ENCODE peak calls at places on chromosomes 6 and 20, in five cellular contexts. One of them, this sample, is unnamed.

GRCh38 chr20:8076505-8077498 is 55.3 kb upstream of the PLCB1 start:
- DNase-seq in CD8-positive, alpha-beta memory T cell: no peak
- DNase-seq in upper lobe of left lung: no peak
- DNase-seq in LHCN-M2: no peak
- DNase-seq in cerebellum: no peak
- DNase-seq in this sample: no peak

GRCh38 chr6:35777356-35778102 is 1.1 kb downstream of the CLPSL2 start:
- DNase-seq in upper lobe of left lung: no peak
- DNase-seq in cerebellum: no peak
- DNase-seq in LHCN-M2: no peak
- DNase-seq in CD8-positive, alpha-beta memory T cell: no peak
- DNase-seq in this sample: no peak

GRCh38 chr6:72245565-72245964 is 359.2 kb downstream of the RIMS1 start:
- DNase-seq in CD8-positive, alpha-beta memory T cell: no peak
- DNase-seq in LHCN-M2: peak; percentile 4
- DNase-seq in cerebellum: no peak
- DNase-seq in upper lobe of left lung: no peak
- DNase-seq in this sample: no peak

GRCh38 chr6:28357036-28357435 is 7.3 kb downstream of the ZKSCAN3 start:
- DNase-seq in cerebellum: no peak
- DNase-seq in upper lobe of left lung: no peak
- DNase-seq in CD8-positive, alpha-beta memory T cell: no peak
- DNase-seq in LHCN-M2: no peak
- DNase-seq in this sample: no peak

GRCh38 chr20:45444050-45444449 is 25.5 kb upstream of the WFDC2 start:
- DNase-seq in upper lobe of left lung: no peak
- DNase-seq in CD8-positive, alpha-beta memory T cell: no peak
- DNase-seq in cerebellum: no peak
- DNase-seq in LHCN-M2: no peak
- DNase-seq in this sample: no peak

GRCh38 chr6:3850451-3851203 is 1.5 kb downstream of the FAM50B start:
- DNase-seq in upper lobe of left lung: no peak
- DNase-seq in LHCN-M2: no peak
- DNase-seq in cerebellum: no peak
- DNase-seq in CD8-positive, alpha-beta memory T cell: peak; percentile 2
- DNase-seq in this sample: no peak

GRCh38 chr6:133894795-133895401 is 6.0 kb downstream of the TCF21 start:
- DNase-seq in upper lobe of left lung: no peak
- DNase-seq in cerebellum: no peak
- DNase-seq in CD8-positive, alpha-beta memory T cell: no peak
- DNase-seq in LHCN-M2: peak; percentile 28
- DNase-seq in this sample: no peak

GRCh38 chr6:167559675-167560479 is 235.0 kb downstream of the TTLL2 start:
- DNase-seq in CD8-positive, alpha-beta memory T cell: no peak
- DNase-seq in LHCN-M2: no peak
- DNase-seq in upper lobe of left lung: no peak
- DNase-seq in cerebellum: no peak
- DNase-seq in this sample: no peak

GRCh38 chr6:100514603-100515002 is 49.9 kb upstream of the SIM1 start:
- DNase-seq in CD8-positive, alpha-beta memory T cell: no peak
- DNase-seq in LHCN-M2: no peak
- DNase-seq in cerebellum: no peak
- DNase-seq in upper lobe of left lung: no peak
- DNase-seq in this sample: no peak

GRCh38 chr6:87788141-87788540 is 86.1 kb upstream of the AKIRIN2 start:
- DNase-seq in LHCN-M2: no peak
- DNase-seq in cerebellum: no peak
- DNase-seq in upper lobe of left lung: no peak
- DNase-seq in CD8-positive, alpha-beta memory T cell: no peak
- DNase-seq in this sample: no peak

GRCh38 chr20:34390769-34391447 is 27.8 kb downstream of the ITCH start:
- DNase-seq in CD8-positive, alpha-beta memory T cell: no peak
- DNase-seq in cerebellum: no peak
- DNase-seq in LHCN-M2: peak; percentile 92
- DNase-seq in upper lobe of left lung: peak; percentile 53
- DNase-seq in this sample: no peak

GRCh38 chr6:21402368-21402767 is 191.2 kb upstream of the SOX4 start:
- DNase-seq in CD8-positive, alpha-beta memory T cell: no peak
- DNase-seq in cerebellum: no peak
- DNase-seq in LHCN-M2: no peak
- DNase-seq in upper lobe of left lung: no peak
- DNase-seq in this sample: no peak

GRCh38 chr6:19180348-19181073 is 656.7 kb upstream of the ID4 start:
- DNase-seq in upper lobe of left lung: peak; percentile 21
- DNase-seq in cerebellum: no peak
- DNase-seq in LHCN-M2: no peak
- DNase-seq in CD8-positive, alpha-beta memory T cell: no peak
- DNase-seq in this sample: no peak

GRCh38 chr6:32830936-32831335 is 7.6 kb downstream of the TAP2 start:
- DNase-seq in upper lobe of left lung: no peak
- DNase-seq in cerebellum: no peak
- DNase-seq in CD8-positive, alpha-beta memory T cell: no peak
- DNase-seq in LHCN-M2: no peak
- DNase-seq in this sample: no peak

GRCh38 chr6:151384151-151384550 is 7.2 kb downstream of the ZBTB2 start:
- DNase-seq in LHCN-M2: no peak
- DNase-seq in CD8-positive, alpha-beta memory T cell: no peak
- DNase-seq in upper lobe of left lung: no peak
- DNase-seq in cerebellum: no peak
- DNase-seq in this sample: no peak

GRCh38 chr20:49593441-49594142 is 25.7 kb upstream of the PTGIS start:
- DNase-seq in LHCN-M2: no peak
- DNase-seq in cerebellum: no peak
- DNase-seq in upper lobe of left lung: no peak
- DNase-seq in CD8-positive, alpha-beta memory T cell: no peak
- DNase-seq in this sample: no peak

GRCh38 chr6:148934534-148934933 is 187.7 kb downstream of the UST start:
- DNase-seq in upper lobe of left lung: peak; percentile 65
- DNase-seq in LHCN-M2: peak; percentile 53
- DNase-seq in cerebellum: peak; percentile 13
- DNase-seq in CD8-positive, alpha-beta memory T cell: no peak
- DNase-seq in this sample: no peak

GRCh38 chr6:41027799-41028617 is 11.0 kb downstream of the UNC5CL start:
- DNase-seq in upper lobe of left lung: peak; percentile 89
- DNase-seq in LHCN-M2: peak; percentile 61
- DNase-seq in CD8-positive, alpha-beta memory T cell: peak; percentile 61
- DNase-seq in cerebellum: peak; percentile 82
- DNase-seq in this sample: peak; percentile 93

GRCh38 chr6:111837641-111838500 is 35.4 kb downstream of the FYN start:
- DNase-seq in LHCN-M2: no peak
- DNase-seq in cerebellum: no peak
- DNase-seq in upper lobe of left lung: no peak
- DNase-seq in CD8-positive, alpha-beta memory T cell: no peak
- DNase-seq in this sample: no peak

GRCh38 chr6:84568971-84569370 is 195.4 kb downstream of the TBX18 start:
- DNase-seq in cerebellum: no peak
- DNase-seq in LHCN-M2: peak; percentile 62
- DNase-seq in CD8-positive, alpha-beta memory T cell: no peak
- DNase-seq in upper lobe of left lung: no peak
- DNase-seq in this sample: no peak

GRCh38 chr6:149931501-149931900 is 8.6 kb upstream of the RAET1G start:
- DNase-seq in upper lobe of left lung: no peak
- DNase-seq in cerebellum: no peak
- DNase-seq in CD8-positive, alpha-beta memory T cell: no peak
- DNase-seq in LHCN-M2: no peak
- DNase-seq in this sample: no peak

GRCh38 chr20:63686492-63687321 is 9.7 kb upstream of the TNFRSF6B start:
- DNase-seq in CD8-positive, alpha-beta memory T cell: no peak
- DNase-seq in upper lobe of left lung: peak; percentile 80
- DNase-seq in cerebellum: no peak
- DNase-seq in LHCN-M2: peak; percentile 92
- DNase-seq in this sample: no peak

GRCh38 chr6:139912735-139913400 is 538.4 kb upstream of the CITED2 start:
- DNase-seq in CD8-positive, alpha-beta memory T cell: no peak
- DNase-seq in cerebellum: no peak
- DNase-seq in upper lobe of left lung: no peak
- DNase-seq in LHCN-M2: no peak
- DNase-seq in this sample: no peak

GRCh38 chr6:45075246-45075645 is 252.9 kb upstream of the RUNX2 start:
- DNase-seq in LHCN-M2: peak; percentile 96
- DNase-seq in CD8-positive, alpha-beta memory T cell: no peak
- DNase-seq in cerebellum: no peak
- DNase-seq in upper lobe of left lung: no peak
- DNase-seq in this sample: no peak

GRCh38 chr6:136249336-136249735 is 775 bp downstream of the MTFR2 start:
- DNase-seq in CD8-positive, alpha-beta memory T cell: no peak
- DNase-seq in upper lobe of left lung: no peak
- DNase-seq in LHCN-M2: peak; percentile 27
- DNase-seq in cerebellum: no peak
- DNase-seq in this sample: no peak

GRCh38 chr20:658731-659291 is 5.8 kb upstream of the SRXN1 start:
- DNase-seq in cerebellum: no peak
- DNase-seq in LHCN-M2: no peak
- DNase-seq in CD8-positive, alpha-beta memory T cell: no peak
- DNase-seq in upper lobe of left lung: no peak
- DNase-seq in this sample: no peak

GRCh38 chr6:153616506-153616905 is 422.5 kb upstream of the OPRM1 start:
- DNase-seq in LHCN-M2: no peak
- DNase-seq in CD8-positive, alpha-beta memory T cell: no peak
- DNase-seq in upper lobe of left lung: no peak
- DNase-seq in cerebellum: no peak
- DNase-seq in this sample: no peak

GRCh38 chr6:15905488-15906392 is 223.1 kb upstream of the MYLIP start:
- DNase-seq in upper lobe of left lung: no peak
- DNase-seq in LHCN-M2: no peak
- DNase-seq in cerebellum: no peak
- DNase-seq in CD8-positive, alpha-beta memory T cell: no peak
- DNase-seq in this sample: no peak

GRCh38 chr6:31010393-31011060 is at the start of gene MUC22:
- DNase-seq in LHCN-M2: peak; percentile 22
- DNase-seq in upper lobe of left lung: no peak
- DNase-seq in CD8-positive, alpha-beta memory T cell: no peak
- DNase-seq in cerebellum: no peak
- DNase-seq in this sample: no peak

GRCh38 chr6:73134588-73134987 is 90.7 kb downstream of the KHDC1L start:
- DNase-seq in CD8-positive, alpha-beta memory T cell: no peak
- DNase-seq in cerebellum: no peak
- DNase-seq in LHCN-M2: peak; percentile 34
- DNase-seq in upper lobe of left lung: peak; percentile 31
- DNase-seq in this sample: peak; percentile 83

GRCh38 chr6:13454286-13455221 is 32.8 kb downstream of the GFOD1 start:
- DNase-seq in CD8-positive, alpha-beta memory T cell: peak; percentile 65
- DNase-seq in LHCN-M2: peak; percentile 70
- DNase-seq in cerebellum: no peak
- DNase-seq in upper lobe of left lung: peak; percentile 65
- DNase-seq in this sample: no peak

GRCh38 chr6:34795836-34796425 is 4.0 kb downstream of the BLTP3A start:
- DNase-seq in CD8-positive, alpha-beta memory T cell: no peak
- DNase-seq in upper lobe of left lung: no peak
- DNase-seq in cerebellum: no peak
- DNase-seq in LHCN-M2: peak; percentile 5
- DNase-seq in this sample: no peak

GRCh38 chr6:56724455-56724854 is 81.8 kb upstream of the DST start:
- DNase-seq in cerebellum: no peak
- DNase-seq in LHCN-M2: peak; percentile 69
- DNase-seq in CD8-positive, alpha-beta memory T cell: no peak
- DNase-seq in upper lobe of left lung: no peak
- DNase-seq in this sample: no peak

GRCh38 chr6:158752613-158753012 is 66.6 kb downstream of the EZR start:
- DNase-seq in cerebellum: peak; percentile 80
- DNase-seq in CD8-positive, alpha-beta memory T cell: no peak
- DNase-seq in upper lobe of left lung: no peak
- DNase-seq in LHCN-M2: no peak
- DNase-seq in this sample: no peak

GRCh38 chr6:168206681-168207274 is 112.8 kb downstream of the DACT2 start:
- DNase-seq in cerebellum: peak; percentile 8
- DNase-seq in CD8-positive, alpha-beta memory T cell: no peak
- DNase-seq in LHCN-M2: no peak
- DNase-seq in upper lobe of left lung: no peak
- DNase-seq in this sample: no peak

GRCh38 chr20:39800111-39800510 is 838.0 kb downstream of the DHX35 start:
- DNase-seq in cerebellum: no peak
- DNase-seq in CD8-positive, alpha-beta memory T cell: no peak
- DNase-seq in LHCN-M2: peak; percentile 19
- DNase-seq in upper lobe of left lung: no peak
- DNase-seq in this sample: no peak